ENCODE peak calls at places on chromosomes 12 and 14, in five cellular contexts. R is AG04450; G is CD8-positive, alpha-beta T cell; J is neural progenitor cell; P is endothelial cell of umbilical vein. A is an unnamed sample. For H3K27me3, the result is how much of the 10 kb centered on the place peaks cover.

GRCh38 chr12:1978078-1978477 is 26.2 kb downstream of the DCP1B start:
- DNase-seq in R (no peak), G (no peak), J (no peak), P (no peak), A (no peak)

GRCh38 chr14:47332939-47333338 is 342.5 kb downstream of the MDGA2 start:
- DNase-seq in R (no peak), G (no peak), J (no peak), P (no peak), A (no peak)

GRCh38 chr14:25833341-25834121 is 764.3 kb downstream of the NOVA1 start:
- DNase-seq in R (no peak), G (no peak), J (peak), P (peak), A (no peak)

GRCh38 chr12:67766370-67766769 is 117.8 kb downstream of the DYRK2 start:
- DNase-seq in R (peak), G (no peak), J (no peak), P (no peak), A (no peak)

GRCh38 chr12:131787143-131787660 is 41.0 kb upstream of the MMP17 start:
- DNase-seq in R (no peak), G (no peak), J (no peak), P (no peak), A (no peak)

GRCh38 chr14:104075530-104076151 is 9.9 kb upstream of the ASPG start:
- DNase-seq in R (no peak), G (no peak), J (no peak), P (no peak), A (no peak)

GRCh38 chr12:120698677-120699076 is 11.6 kb upstream of the UNC119B start:
- DNase-seq in R (no peak), G (no peak), J (no peak), P (peak), A (no peak)

GRCh38 chr12:4881665-4882064 is 28.0 kb upstream of the KCNA1 start:
- DNase-seq in R (no peak), G (no peak), J (no peak), P (no peak), A (no peak)

GRCh38 chr12:15627995-15628945 is 160.9 kb downstream of the EPS8 start:
- DNase-seq in R (no peak), G (no peak), J (no peak), P (peak), A (no peak)

GRCh38 chr12:130163461-130164215 is 1.4 kb downstream of the FZD10 start:
- DNase-seq in R (no peak), G (no peak), J (peak), P (no peak), A (no peak)

GRCh38 chr14:39665084-39665483 is 232.9 kb upstream of the FBXO33 start:
- DNase-seq in R (no peak), G (no peak), J (no peak), P (no peak), A (peak)

GRCh38 chr12:116318738-116319050 is 41.2 kb upstream of the MED13L start:
- DNase-seq in R (no peak), G (no peak), J (no peak), P (no peak), A (no peak)

GRCh38 chr12:122457627-122458026 is 35.2 kb upstream of the CLIP1 start:
- DNase-seq in R (no peak), G (no peak), J (no peak), P (no peak), A (no peak)

GRCh38 chr12:55188974-55189556 is 31.8 kb upstream of the OR10A7 start:
- DNase-seq in R (peak), G (no peak), J (peak), P (peak), A (peak)

GRCh38 chr12:64608901-64609542 is 1.3 kb upstream of the RASSF3 start:
- DNase-seq in R (no peak), G (peak), J (peak), P (peak), A (peak)

GRCh38 chr12:119020377-119021360 is 39.3 kb downstream of the SRRM4 start:
- DNase-seq in R (no peak), G (no peak), J (peak), P (no peak), A (no peak)

GRCh38 chr14:68779761-68780323 is 13.0 kb downstream of the ZFP36L1 start:
- DNase-seq in R (no peak), G (no peak), J (no peak), P (peak), A (no peak)

GRCh38 chr12:18158774-18159557 is 69.0 kb upstream of the RERGL start:
- DNase-seq in R (no peak), G (no peak), J (peak), P (peak), A (no peak)

DNA sequence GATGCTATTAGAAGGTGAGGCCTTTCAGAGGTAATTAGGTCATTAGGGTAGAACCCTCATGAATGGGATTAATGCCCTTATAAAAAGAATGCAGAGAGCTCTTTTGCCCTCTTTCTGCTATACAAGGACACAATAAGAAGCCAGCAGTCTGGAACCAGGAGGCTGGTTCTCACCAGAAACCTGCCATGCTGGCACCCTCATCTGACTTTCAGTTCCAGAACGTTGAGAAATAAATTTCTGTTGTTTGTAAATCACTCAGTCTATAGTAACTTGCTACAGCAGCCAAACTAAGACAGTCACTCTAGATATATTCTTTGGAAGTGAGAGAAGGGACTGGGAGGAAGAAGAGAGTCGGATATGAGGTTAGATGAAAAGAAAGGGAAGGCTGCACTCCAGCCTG is 125.0 kb upstream of the MYF6 start:
- DNase-seq in R (no peak), G (no peak), J (peak), P (no peak), A (no peak)
- H3K4me3 ChIP-seq in R (no peak), G (no peak), J (no peak), P (no peak), A (no peak)

GRCh38 chr14:100900837-100901390 is 2.6 kb downstream of the RTL1 start:
- DNase-seq in R (no peak), G (no peak), J (peak), P (peak), A (no peak)
- H3K27me3 ChIP-seq in R (under half), G (under half), J (under half), P (under half), A (under half)

GRCh38 chr14:61528591-61529021 is 166.7 kb upstream of the HIF1A start:
- DNase-seq in R (peak), G (no peak), J (no peak), P (no peak), A (no peak)
- H3K4me3 ChIP-seq in R (no peak), G (no peak), J (no peak), P (no peak), A (no peak)

DNA sequence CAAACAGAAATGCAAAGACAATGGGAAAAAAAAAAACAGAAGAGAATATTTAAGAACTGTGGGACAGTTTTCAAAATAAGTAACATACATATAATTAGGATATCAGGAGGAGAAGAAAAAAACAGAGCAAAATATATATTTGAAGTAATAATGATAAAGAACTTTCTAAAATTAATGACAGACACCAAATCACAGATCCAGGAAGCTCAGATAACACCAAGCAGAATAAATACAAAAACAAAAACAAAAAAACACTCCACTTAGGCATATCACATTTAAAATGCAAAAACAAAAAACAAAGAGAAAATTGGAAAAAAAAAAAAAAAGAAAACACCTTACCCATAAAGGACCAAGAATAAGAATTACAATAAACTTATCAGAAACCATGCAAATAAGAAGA is 9.6 kb upstream of the RFX4 start:
- DNase-seq in R (no peak), G (no peak), J (no peak), P (no peak), A (no peak)
- H3K27me3 ChIP-seq in R (under half), G (under half), J (half or more), P (under half), A (under half)

GRCh38 chr14:55624913-55625312 is 44.9 kb downstream of the KTN1 start:
- DNase-seq in R (no peak), G (no peak), J (no peak), P (no peak), A (no peak)

GRCh38 chr14:55620277-55620676 is 40.3 kb downstream of the KTN1 start:
- DNase-seq in R (no peak), G (no peak), J (no peak), P (no peak), A (no peak)

GRCh38 chr14:55625481-55625880 is 45.5 kb downstream of the KTN1 start:
- DNase-seq in R (no peak), G (no peak), J (no peak), P (no peak), A (no peak)

GRCh38 chr14:55628426-55628825 is 48.4 kb downstream of the KTN1 start:
- DNase-seq in R (no peak), G (no peak), J (no peak), P (no peak), A (no peak)

DNA sequence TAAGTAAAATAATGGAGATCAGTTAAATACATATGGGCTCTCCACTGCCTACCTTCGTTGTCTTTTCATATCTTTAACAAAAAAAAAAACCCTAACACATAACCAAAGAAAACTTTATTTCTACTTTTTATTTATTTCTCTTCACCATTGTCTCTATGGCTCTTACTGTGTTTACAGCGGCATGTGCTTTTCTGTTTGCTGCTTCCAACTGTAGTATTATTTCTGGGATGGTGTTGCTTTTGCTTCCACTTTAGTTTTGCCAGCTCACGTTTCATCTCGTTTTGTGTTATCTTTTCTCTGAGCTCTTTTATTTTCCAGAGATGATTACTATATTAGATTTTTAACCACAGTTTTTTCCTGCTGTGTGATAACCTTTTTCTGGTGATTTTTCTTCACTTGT is 46.1 kb downstream of the KTN1 start:
- DNase-seq in R (no peak), G (no peak), J (no peak), P (no peak), A (no peak)
- H3K4me3 ChIP-seq in R (no peak), G (no peak), J (no peak), P (no peak), A (no peak)

A was measured in GM06990.